ENCODE peak calls at places on chromosomes 6 and 20, in four cellular contexts. One of them, this sample, is unnamed.

GRCh38 chr6:19705606-19706005 is 131.6 kb upstream of the ID4 start:
- DNase-seq in astrocyte of the spinal cord: peak
- DNase-seq in mesothelial cell of epicardium: no peak
- DNase-seq in nephron progenitor cell: no peak
- DNase-seq in this sample: no peak

GRCh38 chr6:2114100-2114499 is 131.3 kb downstream of the GMDS start:
- DNase-seq in nephron progenitor cell: no peak
- DNase-seq in mesothelial cell of epicardium: no peak
- DNase-seq in astrocyte of the spinal cord: no peak
- DNase-seq in this sample: no peak

GRCh38 chr20:45407783-45408645 is at the start of gene DBNDD2:
- DNase-seq in nephron progenitor cell: no peak
- DNase-seq in astrocyte of the spinal cord: no peak
- DNase-seq in mesothelial cell of epicardium: no peak
- DNase-seq in this sample: no peak

GRCh38 chr6:7108196-7108963 is 619 bp downstream of the RREB1 start:
- DNase-seq in nephron progenitor cell: peak
- DNase-seq in mesothelial cell of epicardium: peak
- DNase-seq in astrocyte of the spinal cord: peak
- DNase-seq in this sample: peak

GRCh38 chr20:10940941-10941340 is 267.1 kb upstream of the JAG1 start:
- DNase-seq in nephron progenitor cell: no peak
- DNase-seq in astrocyte of the spinal cord: no peak
- DNase-seq in mesothelial cell of epicardium: no peak
- DNase-seq in this sample: no peak

GRCh38 chr6:170575250-170575649 is 9.2 kb downstream of the PDCD2 start:
- DNase-seq in nephron progenitor cell: no peak
- DNase-seq in mesothelial cell of epicardium: no peak
- DNase-seq in astrocyte of the spinal cord: no peak
- DNase-seq in this sample: no peak

GRCh38 chr20:9508696-9509178 is 5.7 kb upstream of the LAMP5 start:
- DNase-seq in nephron progenitor cell: peak
- DNase-seq in astrocyte of the spinal cord: no peak
- DNase-seq in mesothelial cell of epicardium: no peak
- DNase-seq in this sample: no peak

GRCh38 chr6:11251553-11252358 is 19.3 kb upstream of the NEDD9 start:
- DNase-seq in nephron progenitor cell: no peak
- DNase-seq in mesothelial cell of epicardium: no peak
- DNase-seq in astrocyte of the spinal cord: peak
- DNase-seq in this sample: no peak

GRCh38 chr6:116263353-116263752 is 9.5 kb upstream of the TSPYL4 start:
- DNase-seq in mesothelial cell of epicardium: no peak
- DNase-seq in nephron progenitor cell: no peak
- DNase-seq in astrocyte of the spinal cord: no peak
- DNase-seq in this sample: no peak

GRCh38 chr6:150072201-150072600 is 3.3 kb upstream of the ULBP3 start:
- DNase-seq in astrocyte of the spinal cord: no peak
- DNase-seq in nephron progenitor cell: no peak
- DNase-seq in mesothelial cell of epicardium: no peak
- DNase-seq in this sample: no peak

GRCh38 chr6:154156135-154156948 is 117.3 kb downstream of the OPRM1 start:
- DNase-seq in mesothelial cell of epicardium: no peak
- DNase-seq in astrocyte of the spinal cord: peak
- DNase-seq in nephron progenitor cell: peak
- DNase-seq in this sample: peak

GRCh38 chr20:33655164-33655563 is 7.0 kb upstream of the C20orf144 start:
- DNase-seq in mesothelial cell of epicardium: no peak
- DNase-seq in nephron progenitor cell: no peak
- DNase-seq in astrocyte of the spinal cord: no peak
- DNase-seq in this sample: no peak

GRCh38 chr20:48750941-48751620 is 76.7 kb downstream of the PREX1 start:
- DNase-seq in astrocyte of the spinal cord: peak
- DNase-seq in mesothelial cell of epicardium: no peak
- DNase-seq in nephron progenitor cell: peak
- DNase-seq in this sample: peak

GRCh38 chr6:63904844-63905243 is 269.2 kb downstream of the PHF3 start:
- DNase-seq in astrocyte of the spinal cord: peak
- DNase-seq in mesothelial cell of epicardium: no peak
- DNase-seq in nephron progenitor cell: no peak
- DNase-seq in this sample: no peak

GRCh38 chr6:4402477-4402976 is 267.2 kb upstream of the ECI2 start:
- DNase-seq in astrocyte of the spinal cord: peak
- DNase-seq in mesothelial cell of epicardium: no peak
- DNase-seq in nephron progenitor cell: no peak
- DNase-seq in this sample: no peak

GRCh38 chr20:9572690-9573089 is 58.3 kb downstream of the LAMP5 start:
- DNase-seq in astrocyte of the spinal cord: no peak
- DNase-seq in nephron progenitor cell: no peak
- DNase-seq in mesothelial cell of epicardium: no peak
- DNase-seq in this sample: no peak

GRCh38 chr6:139037490-139037889 is 8.9 kb downstream of the ABRACL start:
- DNase-seq in astrocyte of the spinal cord: peak
- DNase-seq in nephron progenitor cell: no peak
- DNase-seq in mesothelial cell of epicardium: no peak
- DNase-seq in this sample: no peak

GRCh38 chr6:36539814-36540568 is 7.3 kb downstream of the STK38 start:
- DNase-seq in astrocyte of the spinal cord: no peak
- DNase-seq in nephron progenitor cell: no peak
- DNase-seq in mesothelial cell of epicardium: no peak
- DNase-seq in this sample: no peak
- TF ChIP-seq CTCF in astrocyte of the spinal cord: no peak
- TF ChIP-seq CTCF in nephron progenitor cell: no peak
- TF ChIP-seq CTCF in mesothelial cell of epicardium: no peak
- TF ChIP-seq CTCF in this sample: no peak

DNA sequence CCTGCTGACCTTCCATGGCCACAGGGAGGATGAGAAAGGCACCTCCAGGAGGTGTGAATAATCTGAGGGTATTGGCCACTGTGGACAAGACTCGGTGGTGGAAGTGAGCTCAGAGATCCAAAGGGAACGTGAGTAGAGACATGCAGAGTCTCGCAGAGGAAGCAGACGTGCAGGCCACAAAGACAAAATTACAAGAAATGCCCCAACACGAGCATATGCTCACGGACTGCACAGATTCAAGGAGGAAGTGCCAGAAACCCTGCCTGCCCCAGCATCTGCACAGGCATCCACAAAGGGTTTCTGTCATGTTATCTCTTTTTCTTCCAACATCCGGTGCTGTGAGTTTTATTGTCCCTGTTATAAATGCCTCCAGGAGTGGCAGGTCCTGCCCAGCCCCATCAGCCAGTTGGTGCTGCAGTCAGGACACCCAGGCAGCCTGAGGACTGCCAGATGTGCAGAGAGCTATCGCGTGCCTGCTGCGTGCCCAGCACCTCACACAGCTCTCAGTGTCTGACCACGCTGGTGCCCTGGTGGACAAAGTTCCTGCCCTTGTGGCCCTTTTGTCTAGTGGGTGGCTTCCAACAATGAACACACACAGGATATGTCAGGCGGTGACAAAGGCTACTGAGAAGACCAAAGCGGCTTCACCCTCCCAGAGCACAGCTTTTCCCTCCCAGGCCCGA is 34.0 kb upstream of the FANCE start:
- DNase-seq in astrocyte of the spinal cord: no peak
- DNase-seq in mesothelial cell of epicardium: no peak
- DNase-seq in nephron progenitor cell: no peak
- DNase-seq in this sample: no peak
- TF ChIP-seq CTCF in astrocyte of the spinal cord: no peak
- TF ChIP-seq CTCF in mesothelial cell of epicardium: no peak
- TF ChIP-seq CTCF in nephron progenitor cell: no peak
- TF ChIP-seq CTCF in this sample: no peak

DNA sequence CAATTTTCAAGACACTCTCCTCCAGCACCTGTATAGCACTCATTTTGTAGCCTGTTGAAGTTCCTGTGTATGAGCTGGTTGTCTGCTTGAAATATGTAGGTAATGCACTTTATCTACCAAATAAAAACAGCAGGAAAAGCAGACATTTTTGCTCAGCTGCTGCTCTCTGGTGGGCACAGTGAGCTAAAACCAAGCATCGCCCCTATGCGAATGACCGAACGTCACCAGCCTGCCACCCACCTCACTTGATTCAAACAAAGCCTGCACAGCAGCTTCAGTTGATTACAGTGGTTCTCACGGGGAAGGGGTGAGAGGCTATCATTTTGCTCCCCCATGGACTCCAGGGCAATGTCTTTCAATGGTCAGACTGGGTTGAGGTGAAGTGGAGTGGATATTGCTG is 185.7 kb downstream of the SASH1 start:
- DNase-seq in astrocyte of the spinal cord: no peak
- DNase-seq in nephron progenitor cell: no peak
- DNase-seq in mesothelial cell of epicardium: no peak
- DNase-seq in this sample: no peak
- TF ChIP-seq CTCF in astrocyte of the spinal cord: peak
- TF ChIP-seq CTCF in nephron progenitor cell: no peak
- TF ChIP-seq CTCF in mesothelial cell of epicardium: no peak
- TF ChIP-seq CTCF in this sample: no peak

GRCh38 chr20:50191065-50191565 is 485 bp downstream of the CEBPB start:
- DNase-seq in mesothelial cell of epicardium: no peak
- DNase-seq in astrocyte of the spinal cord: no peak
- DNase-seq in nephron progenitor cell: no peak
- DNase-seq in this sample: peak
- TF ChIP-seq CTCF in mesothelial cell of epicardium: no peak
- TF ChIP-seq CTCF in astrocyte of the spinal cord: no peak
- TF ChIP-seq CTCF in nephron progenitor cell: no peak
- TF ChIP-seq CTCF in this sample: no peak

DNA sequence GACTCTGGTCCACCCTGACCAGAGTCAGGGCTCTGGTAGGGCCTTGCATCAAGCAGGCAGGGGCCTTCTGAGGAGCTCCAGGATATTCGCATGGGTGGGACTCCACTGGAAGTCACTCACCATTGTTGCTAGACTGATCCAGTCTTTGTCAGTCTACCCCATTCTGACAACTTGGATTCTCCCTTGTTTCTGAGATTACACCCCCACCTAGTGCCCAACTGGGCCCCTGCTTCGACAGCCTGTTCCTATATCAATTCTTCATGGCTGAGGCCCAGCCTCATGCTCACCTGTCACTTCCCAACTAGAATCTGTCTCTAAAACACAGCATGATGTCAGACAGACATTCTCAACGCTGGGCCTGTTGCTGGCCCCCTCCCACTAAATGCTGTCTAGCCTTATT is 5.2 kb downstream of the SLC35D3 start:
- DNase-seq in astrocyte of the spinal cord: no peak
- DNase-seq in nephron progenitor cell: no peak
- DNase-seq in mesothelial cell of epicardium: no peak
- DNase-seq in this sample: no peak
- TF ChIP-seq CTCF in astrocyte of the spinal cord: peak
- TF ChIP-seq CTCF in nephron progenitor cell: no peak
- TF ChIP-seq CTCF in mesothelial cell of epicardium: no peak
- TF ChIP-seq CTCF in this sample: no peak

DNA sequence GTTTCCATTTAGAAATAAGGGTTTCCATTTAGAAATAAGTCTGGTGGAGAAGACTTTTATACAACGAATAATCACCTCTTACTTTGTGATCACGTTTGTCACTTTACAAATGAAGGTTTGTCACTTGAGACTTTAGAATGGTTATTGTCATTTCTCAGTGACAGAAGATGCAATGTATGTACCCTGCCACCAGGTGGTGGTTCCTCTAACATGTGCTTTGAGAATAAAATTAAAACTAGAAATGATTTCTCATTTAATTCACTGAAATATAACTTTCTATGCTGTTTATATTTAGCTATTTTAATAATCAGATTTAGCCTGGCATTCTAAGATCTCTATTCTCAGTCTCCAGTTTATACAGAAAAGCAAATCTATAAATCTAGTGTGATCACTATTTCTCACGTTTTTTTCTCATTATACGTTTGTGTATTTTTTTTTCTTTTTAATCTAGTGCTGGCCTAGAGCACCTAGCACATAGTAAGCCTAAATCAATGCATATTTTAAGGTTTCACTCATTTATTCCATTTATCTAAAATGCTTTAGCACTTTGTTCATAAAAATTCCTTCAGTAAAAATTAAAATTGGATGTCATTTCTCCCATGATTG is 57.4 kb upstream of the TFAP2D start:
- DNase-seq in mesothelial cell of epicardium: no peak
- DNase-seq in nephron progenitor cell: no peak
- DNase-seq in astrocyte of the spinal cord: peak
- DNase-seq in this sample: no peak
- TF ChIP-seq CTCF in mesothelial cell of epicardium: peak
- TF ChIP-seq CTCF in nephron progenitor cell: peak
- TF ChIP-seq CTCF in astrocyte of the spinal cord: peak
- TF ChIP-seq CTCF in this sample: no peak

GRCh38 chr6:99613705-99614429 is 7.2 kb downstream of the PRDM13 start:
- DNase-seq in astrocyte of the spinal cord: no peak
- DNase-seq in mesothelial cell of epicardium: no peak
- DNase-seq in nephron progenitor cell: peak
- DNase-seq in this sample: no peak
- TF ChIP-seq CTCF in astrocyte of the spinal cord: no peak
- TF ChIP-seq CTCF in mesothelial cell of epicardium: no peak
- TF ChIP-seq CTCF in nephron progenitor cell: no peak
- TF ChIP-seq CTCF in this sample: peak